ENCODE peak calls at places on chromosomes 5 and 9, in four cellular contexts. L is natural killer cell, A is activated B cell treated with CpG ODN at 0.5 μM for 24 hours, B is cardiac muscle cell. E is an unnamed sample.
A peak's percentile ranks its signal among the peaks of the same experiment; 100 is the strongest.

GRCh38 chr9:136605966-136606365 is 56.8 kb upstream of the EGFL7 start:
- DNase-seq in L (no peak), A (no peak), B (no peak), E (no peak)

GRCh38 chr9:89668216-89668867 is 63.5 kb downstream of the GADD45G start:
- DNase-seq in L (no peak), A (no peak), B (no peak), E (no peak)

GRCh38 chr5:158154226-158155005 is 295.5 kb upstream of the CLINT1 start:
- DNase-seq in L (no peak), A (no peak), B (peak; percentile 90), E (no peak)

GRCh38 chr9:38144421-38144820 is 75.4 kb upstream of the SHB start:
- DNase-seq in L (no peak), A (no peak), B (peak; percentile 8), E (no peak)

GRCh38 chr5:98968056-98968564 is 39.3 kb upstream of the CHD1 start:
- DNase-seq in L (no peak), A (no peak), B (no peak), E (no peak)

GRCh38 chr5:148984333-148984732 is 78.5 kb downstream of the SH3TC2 start:
- DNase-seq in L (no peak), A (no peak), B (no peak), E (no peak)

GRCh38 chr9:78026947-78027346 is 4.7 kb downstream of the GNAQ start:
- DNase-seq in L (no peak), A (no peak), B (peak; percentile 57), E (no peak)

GRCh38 chr5:147467973-147468508 is 41.8 kb downstream of the DPYSL3 start:
- DNase-seq in L (no peak), A (no peak), B (peak; percentile 61), E (no peak)

GRCh38 chr5:12003680-12004079 is 99.4 kb upstream of the CTNND2 start:
- DNase-seq in L (no peak), A (no peak), B (no peak), E (no peak)

GRCh38 chr5:82684153-82684552 is 393.0 kb downstream of the TMEM167A start:
- DNase-seq in L (no peak), A (no peak), B (no peak), E (no peak)

GRCh38 chr5:88109806-88110205 is 158.8 kb downstream of the TMEM161B start:
- DNase-seq in L (no peak), A (no peak), B (no peak), E (no peak)

GRCh38 chr5:158462349-158463114 is 603.6 kb upstream of the CLINT1 start:
- DNase-seq in L (no peak), A (no peak), B (no peak), E (no peak)

GRCh38 chr5:132269635-132270344 is 12.3 kb downstream of the PDLIM4 start:
- DNase-seq in L (no peak), A (no peak), B (no peak), E (no peak)

DNA sequence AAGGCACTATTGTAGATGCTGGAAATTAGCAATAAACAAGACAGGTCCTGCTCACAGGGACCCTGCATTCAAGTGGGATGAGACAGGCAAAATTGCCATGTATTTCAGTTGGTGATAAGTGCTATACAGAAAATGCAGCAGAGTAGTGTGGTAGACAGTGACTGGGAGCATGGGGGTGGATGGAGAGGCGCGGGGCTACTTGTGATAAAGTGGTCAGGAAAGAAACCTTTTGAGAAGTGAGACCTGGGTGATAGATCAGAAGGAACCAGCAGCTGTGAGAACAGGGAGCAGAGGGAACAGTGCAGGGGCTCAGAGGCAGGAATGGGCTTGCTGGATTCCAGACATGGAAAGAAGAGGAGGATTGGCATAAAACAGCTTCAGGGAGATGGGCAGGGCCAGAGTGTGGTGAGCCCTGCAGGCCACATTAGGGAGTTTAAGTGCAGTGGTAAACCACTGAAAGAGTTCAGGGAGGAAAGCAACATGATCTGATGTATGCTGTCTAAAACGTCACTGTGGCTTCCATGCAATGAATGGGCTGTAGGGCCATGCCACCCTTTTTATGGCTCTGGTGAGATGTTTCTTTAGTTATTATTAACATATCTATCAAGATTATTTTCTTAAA is 7.3 kb downstream of the CRHBP start:
- DNase-seq in L (no peak), A (no peak), B (peak; percentile 30), E (no peak)
- TF ChIP-seq CTCF in L (no peak), A (no peak), B (no peak), E (no peak)

DNA sequence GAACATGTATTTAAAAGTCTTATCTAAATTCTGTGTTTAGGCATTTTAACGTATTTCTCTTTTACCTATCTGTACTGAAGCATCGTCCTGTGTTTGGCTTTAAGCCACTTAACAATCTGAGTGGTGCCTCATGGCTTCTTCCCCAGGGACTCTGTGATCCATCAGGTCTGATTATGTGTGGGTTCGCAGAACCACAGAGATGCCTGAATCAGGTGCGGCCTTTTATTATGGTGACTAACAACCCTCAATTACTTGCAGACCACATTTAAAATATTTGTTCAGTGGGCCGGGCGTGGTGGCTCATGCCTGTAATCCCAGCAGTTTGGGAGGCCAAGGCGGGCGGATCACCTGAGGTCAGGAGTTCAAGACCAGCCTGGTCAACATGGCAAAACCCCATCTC is 39.6 kb upstream of the SAP30L start:
- DNase-seq in L (no peak), A (no peak), B (no peak), E (no peak)
- TF ChIP-seq CTCF in L (no peak), A (no peak), B (no peak), E (no peak)

GRCh38 chr5:75667586-75667985 is 49.7 kb downstream of the POC5 start:
- DNase-seq in L (no peak), A (no peak), B (peak; percentile 14), E (no peak)
- TF ChIP-seq CTCF in L (no peak), A (no peak), B (no peak), E (no peak)

DNA sequence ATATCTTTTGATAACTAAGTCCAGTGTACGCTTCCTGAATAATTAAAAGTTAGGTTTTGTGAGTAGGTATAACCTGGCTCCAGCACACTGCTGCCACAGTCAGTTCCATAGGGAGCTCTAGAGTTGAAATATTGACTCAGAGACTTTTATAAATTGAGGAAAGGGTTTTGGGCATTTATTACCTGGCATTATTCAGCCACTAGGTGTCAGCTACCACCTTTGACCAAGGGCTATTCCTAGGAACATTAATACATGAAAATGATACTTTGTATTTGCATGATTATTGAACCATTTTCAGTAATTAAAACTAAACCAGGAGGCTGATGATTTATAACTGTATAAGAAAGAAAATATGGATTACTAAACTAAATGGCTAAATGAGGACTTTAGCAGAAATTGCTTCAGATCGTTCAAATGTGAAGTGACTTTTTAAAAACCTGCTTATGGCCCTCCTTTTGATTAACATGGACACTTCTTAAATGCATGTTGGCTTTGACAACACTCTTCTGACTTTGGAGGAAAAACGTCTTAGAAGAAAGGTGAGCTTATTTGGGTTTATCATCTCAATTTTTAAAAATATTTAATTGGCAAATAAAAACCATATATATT is 83.0 kb downstream of the SMC2 start:
- DNase-seq in L (no peak), A (no peak), B (peak; percentile 28), E (no peak)
- TF ChIP-seq CTCF in L (no peak), A (no peak), B (peak; percentile 50), E (no peak)

GRCh38 chr9:33778700-33779351 is 16.5 kb upstream of the PRSS3 start:
- DNase-seq in L (peak; percentile 28), A (no peak), B (peak; percentile 73), E (peak; percentile 44)
- TF ChIP-seq CTCF in L (peak; percentile 83), A (peak; percentile 39), B (peak; percentile 87), E (peak; percentile 49)

E was measured in mesothelial cell of epicardium.